ENCODE peak calls at places on chromosome X, in five cellular contexts. J, F, T, A and Z are unnamed samples.

GRCh38 chrX:105645667-105646354 is 176.5 kb upstream of the NRK start:
- DNase-seq in J (no peak), F (peak; percentile 74), T (no peak), A (no peak), Z (no peak)

GRCh38 chrX:13898603-13899002 is 81.7 kb upstream of the GPM6B start:
- DNase-seq in J (no peak), F (peak; percentile 88), T (no peak), A (no peak), Z (no peak)

GRCh38 chrX:120115438-120115963 is at the start of gene RHOXF1:
- DNase-seq in J (no peak), F (no peak), T (no peak), A (no peak), Z (no peak)

GRCh38 chrX:108165349-108166111 is 74.0 kb downstream of the ATG4A start:
- DNase-seq in J (no peak), F (peak; percentile 32), T (peak; percentile 4), A (no peak), Z (no peak)

GRCh38 chrX:68829594-68830485 is 1.0 kb downstream of the EFNB1 start:
- DNase-seq in J (no peak), F (no peak), T (no peak), A (no peak), Z (no peak)

GRCh38 chrX:68989865-68990606 is 161.2 kb downstream of the EFNB1 start:
- DNase-seq in J (no peak), F (no peak), T (peak; percentile 57), A (peak; percentile 49), Z (peak; percentile 10)

GRCh38 chrX:20011608-20012007 is 20.7 kb upstream of the BCLAF3 start:
- DNase-seq in J (no peak), F (no peak), T (no peak), A (no peak), Z (no peak)

GRCh38 chrX:48823029-48823428 is 3.3 kb upstream of the ERAS start:
- DNase-seq in J (no peak), F (no peak), T (no peak), A (no peak), Z (no peak)

GRCh38 chrX:12162420-12162819 is 24.1 kb downstream of the FRMPD4 start:
- DNase-seq in J (no peak), F (no peak), T (no peak), A (no peak), Z (no peak)

GRCh38 chrX:10897768-10898167 is 213.4 kb upstream of the HCCS start:
- DNase-seq in J (no peak), F (no peak), T (no peak), A (no peak), Z (no peak)

GRCh38 chrX:35665311-35665710 is 132.8 kb upstream of the MAGEB16 start:
- DNase-seq in J (no peak), F (peak; percentile 3), T (no peak), A (no peak), Z (no peak)

GRCh38 chrX:103540145-103540544 is 20.9 kb upstream of the RAB40A start:
- DNase-seq in J (no peak), F (peak; percentile 43), T (no peak), A (peak; percentile 18), Z (no peak)

GRCh38 chrX:40550069-40550468 is 30.7 kb upstream of the ATP6AP2 start:
- DNase-seq in J (no peak), F (no peak), T (no peak), A (no peak), Z (no peak)

GRCh38 chrX:109740076-109740809 is 7.2 kb upstream of the ACSL4 start:
- DNase-seq in J (no peak), F (peak; percentile 65), T (no peak), A (peak; percentile 47), Z (no peak)

GRCh38 chrX:3548743-3549441 is 164.6 kb downstream of the PRKX start:
- DNase-seq in J (no peak), F (peak; percentile 34), T (peak; percentile 62), A (peak; percentile 49), Z (no peak)

GRCh38 chrX:68693481-68694410 is 46.3 kb downstream of the STARD8 start:
- DNase-seq in J (no peak), F (peak; percentile 4), T (no peak), A (no peak), Z (no peak)

GRCh38 chrX:107747596-107748161 is 27.9 kb downstream of the TSC22D3 start:
- DNase-seq in J (no peak), F (peak; percentile 73), T (no peak), A (no peak), Z (no peak)

GRCh38 chrX:25020391-25021131 is 4.8 kb upstream of the ARX start:
- DNase-seq in J (no peak), F (no peak), T (no peak), A (no peak), Z (no peak)

GRCh38 chrX:1034717-1035116 is 177.7 kb downstream of the CRLF2 start:
- DNase-seq in J (no peak), F (no peak), T (no peak), A (no peak), Z (no peak)

GRCh38 chrX:72358313-72358712 is 52.6 kb upstream of the CITED1 start:
- DNase-seq in J (no peak), F (peak; percentile 50), T (no peak), A (no peak), Z (no peak)

GRCh38 chrX:12999422-12999821 is 24.5 kb downstream of the TMSB4X start:
- DNase-seq in J (peak; percentile 75), F (no peak), T (no peak), A (no peak), Z (no peak)

GRCh38 chrX:69014200-69014599 is 151.1 kb downstream of the PJA1 start:
- DNase-seq in J (no peak), F (peak; percentile 17), T (no peak), A (no peak), Z (no peak)

GRCh38 chrX:45422216-45422925 is 221.7 kb upstream of the DIPK2B start:
- DNase-seq in J (no peak), F (peak; percentile 59), T (no peak), A (no peak), Z (no peak)

GRCh38 chrX:22662776-22663175 is 337.0 kb upstream of the DDX53 start:
- DNase-seq in J (no peak), F (peak; percentile 42), T (no peak), A (no peak), Z (no peak)

GRCh38 chrX:152074163-152074562 is 64.2 kb downstream of the MAGEA10 start:
- DNase-seq in J (no peak), F (no peak), T (no peak), A (no peak), Z (no peak)

GRCh38 chrX:41720125-41720780 is 3.7 kb upstream of the GPR82 start:
- DNase-seq in J (peak; percentile 37), F (no peak), T (no peak), A (no peak), Z (no peak)

GRCh38 chrX:16212024-16212423 is 44.7 kb downstream of the MAGEB17 start:
- DNase-seq in J (no peak), F (peak; percentile 21), T (no peak), A (no peak), Z (no peak)

GRCh38 chrX:139448996-139449395 is 81.5 kb upstream of the F9 start:
- DNase-seq in J (no peak), F (no peak), T (no peak), A (no peak), Z (no peak)

GRCh38 chrX:82384401-82384800 is 1123.7 kb upstream of the POU3F4 start:
- DNase-seq in J (no peak), F (no peak), T (no peak), A (no peak), Z (no peak)

GRCh38 chrX:110322603-110323002 is 4.7 kb upstream of the AMMECR1 start:
- DNase-seq in J (no peak), F (no peak), T (no peak), A (no peak), Z (no peak)

GRCh38 chrX:133215747-133216146 is 2.4 kb downstream of the TFDP3 start:
- DNase-seq in J (no peak), F (peak; percentile 19), T (no peak), A (no peak), Z (no peak)

GRCh38 chrX:26747877-26748276 is 531.9 kb downstream of the MAGEB5 start:
- DNase-seq in J (no peak), F (no peak), T (no peak), A (no peak), Z (no peak)

GRCh38 chrX:94414746-94415145 is 740.7 kb downstream of the FAM133A start:
- DNase-seq in J (no peak), F (no peak), T (no peak), A (no peak), Z (no peak)

GRCh38 chrX:20693071-20693470 is 426.4 kb upstream of the RPS6KA3 start:
- DNase-seq in J (no peak), F (no peak), T (no peak), A (peak; percentile 31), Z (no peak)

GRCh38 chrX:16528620-16529019 is 121.3 kb upstream of the S100G start:
- DNase-seq in J (peak; percentile 28), F (no peak), T (no peak), A (no peak), Z (no peak)

GRCh38 chrX:136055651-136056221 is 70.5 kb downstream of the SLC9A6 start:
- DNase-seq in J (no peak), F (no peak), T (peak; percentile 51), A (peak; percentile 66), Z (no peak)
- H3K4me3 ChIP-seq in J (no peak overlapping the region), F (no peak overlapping the region), T (peak overlapping the region; percentile 31), A (no peak overlapping the region), Z (no peak overlapping the region)

GRCh38 chrX:43882294-43882681 is at the start of gene MAOB:
- DNase-seq in J (no peak), F (peak; percentile 11), T (no peak), A (no peak), Z (no peak)
- H3K4me3 ChIP-seq in J (no peak within 1 kb of the TSS), F (peak within 1 kb of the TSS; percentile 33), T (peak within 1 kb of the TSS; percentile 22), A (peak within 1 kb of the TSS; percentile 5), Z (peak within 1 kb of the TSS; percentile 37)

GRCh38 chrX:150567645-150568319 is 639 bp upstream of the MTM1 start:
- DNase-seq in J (no peak), F (no peak), T (no peak), A (no peak), Z (no peak)

GRCh38 chrX:150568320-150569154 is at the start of gene MTM1:
- DNase-seq in J (peak; percentile 90), F (peak; percentile 90), T (peak; percentile 81), A (peak; percentile 85), Z (peak; percentile 82)

GRCh38 chrX:150566734-150567182 is 1.7 kb upstream of the MTM1 start:
- DNase-seq in J (no peak), F (no peak), T (no peak), A (no peak), Z (no peak)

GRCh38 chrX:150570512-150570911 is 2.1 kb downstream of the MTM1 start:
- DNase-seq in J (no peak), F (peak; percentile 32), T (no peak), A (no peak), Z (no peak)

GRCh38 chrX:150569155-150569477 is 695 bp downstream of the MTM1 start:
- DNase-seq in J (no peak), F (peak; percentile 43), T (no peak), A (no peak), Z (no peak)
- H3K4me3 ChIP-seq in J (peak overlapping the region; percentile 62), F (peak overlapping the region; percentile 75), T (peak overlapping the region; percentile 68), A (peak overlapping the region; percentile 68), Z (peak overlapping the region; percentile 85)

DNA sequence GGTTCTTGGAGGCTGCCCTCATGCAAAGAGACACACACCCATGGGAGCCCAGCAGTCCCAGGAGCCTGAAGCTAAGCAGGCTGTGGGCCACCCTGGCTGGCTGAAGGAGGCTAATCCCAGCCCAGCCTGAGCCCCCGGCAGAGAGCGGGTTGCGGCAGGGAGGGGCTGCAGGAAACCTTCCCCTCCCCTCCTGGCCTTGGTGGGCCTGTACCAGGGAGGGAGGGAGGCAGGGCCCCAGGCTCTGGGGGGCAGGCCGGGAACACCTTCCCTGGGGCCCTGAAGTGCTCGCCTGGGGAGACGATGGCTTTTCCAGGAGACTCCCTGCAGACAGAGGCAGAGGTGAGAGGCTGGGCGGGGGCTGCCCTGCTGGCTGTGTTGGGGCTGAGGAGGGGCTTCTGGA is 3.7 kb downstream of the BGN start:
- DNase-seq in J (no peak), F (no peak), T (no peak), A (no peak), Z (no peak)
- H3K4me3 ChIP-seq in J (no peak overlapping the region), F (no peak overlapping the region), T (no peak overlapping the region), A (no peak overlapping the region), Z (no peak overlapping the region)